ENCODE peak calls at places on chromosomes 13 and 19, in five cellular contexts. Y, L, C, D and M are unnamed samples.

GRCh38 chr13:112849500-112849899 is 119.5 kb upstream of the MCF2L start:
- ATAC-seq in C (no peak), D (no peak), L (peak; percentile 62), Y (no peak), M (no peak)

GRCh38 chr19:42091300-42092266 is 15.6 kb downstream of the ZNF574 start:
- ATAC-seq in C (no peak), L (peak; percentile 8), Y (peak; percentile 43), D (peak; percentile 58), M (no peak)

GRCh38 chr13:113129480-113129879 is 6.9 kb downstream of the F10 start:
- ATAC-seq in C (peak; percentile 16), D (no peak), Y (no peak), L (no peak), M (no peak)

GRCh38 chr13:61247149-61247936 is 168.3 kb downstream of the PCDH20 start:
- ATAC-seq in L (peak; percentile 99), C (no peak), D (no peak), Y (peak; percentile 56), M (no peak)

GRCh38 chr13:33303885-33304284 is 18.3 kb upstream of the STARD13 start:
- ATAC-seq in C (no peak), Y (no peak), L (no peak), D (no peak), M (no peak)

GRCh38 chr19:44613295-44614168 is at the start of gene IGSF23:
- ATAC-seq in C (no peak), D (no peak), Y (peak; percentile 45), L (no peak), M (no peak)

GRCh38 chr13:98267080-98267912 is 90.2 kb upstream of the RNF113B start:
- ATAC-seq in Y (peak; percentile 76), C (no peak), L (peak; percentile 85), D (no peak), M (peak; percentile 34)

GRCh38 chr19:4567584-4568071 is 8.1 kb upstream of the SEMA6B start:
- ATAC-seq in L (peak; percentile 84), Y (peak; percentile 84), D (peak; percentile 95), C (peak; percentile 73), M (peak; percentile 60)

GRCh38 chr19:3028305-3029069 is 593 bp downstream of the TLE2 start:
- ATAC-seq in D (peak; percentile 15), Y (no peak), C (peak; percentile 25), L (no peak), M (peak; percentile 15)

GRCh38 chr19:48154003-48154402 is 16.1 kb downstream of the LIG1 start:
- ATAC-seq in C (no peak), L (no peak), D (peak; percentile 27), Y (peak; percentile 18), M (no peak)

GRCh38 chr13:113802090-113802531 is 43.1 kb downstream of the TMEM255B start:
- ATAC-seq in Y (peak; percentile 65), D (peak; percentile 81), C (peak; percentile 47), L (no peak), M (no peak)

GRCh38 chr19:2208975-2209374 is 27.2 kb downstream of the PLEKHJ1 start:
- ATAC-seq in Y (no peak), L (no peak), D (no peak), C (no peak), M (no peak)

GRCh38 chr19:3857449-3858003 is 11.3 kb downstream of the ZFR2 start:
- ATAC-seq in L (peak; percentile 96), C (no peak), D (no peak), Y (no peak), M (no peak)

GRCh38 chr19:49558591-49558990 is 21.8 kb downstream of the NOSIP start:
- ATAC-seq in D (no peak), L (no peak), C (no peak), Y (no peak), M (no peak)

GRCh38 chr19:3936506-3937442 is 3.9 kb downstream of the NMRK2 start:
- ATAC-seq in L (no peak), C (no peak), Y (no peak), D (no peak), M (no peak)

GRCh38 chr13:110244096-110244830 is 62.7 kb downstream of the COL4A1 start:
- ATAC-seq in D (no peak), Y (no peak), C (peak; percentile 64), L (no peak), M (peak; percentile 18)

GRCh38 chr19:40888191-40888590 is 6.2 kb upstream of the CYP2A7 start:
- ATAC-seq in Y (no peak), L (no peak), D (peak; percentile 37), C (no peak), M (no peak)

GRCh38 chr19:40805258-40805868 is 6.4 kb downstream of the EGLN2 start:
- ATAC-seq in D (no peak), L (no peak), C (no peak), Y (no peak), M (no peak)

GRCh38 chr19:32686847-32687450 is 4.7 kb upstream of the NUDT19 start:
- ATAC-seq in L (no peak), C (no peak), Y (no peak), D (no peak), M (no peak)

GRCh38 chr19:50310759-50311465 is 18.3 kb downstream of the KCNC3 start:
- ATAC-seq in Y (no peak), D (no peak), L (no peak), C (no peak), M (no peak)

GRCh38 chr13:49454388-49455015 is 10.4 kb downstream of the SETDB2 start:
- ATAC-seq in C (no peak), D (no peak), Y (no peak), L (peak; percentile 97), M (no peak)

DNA sequence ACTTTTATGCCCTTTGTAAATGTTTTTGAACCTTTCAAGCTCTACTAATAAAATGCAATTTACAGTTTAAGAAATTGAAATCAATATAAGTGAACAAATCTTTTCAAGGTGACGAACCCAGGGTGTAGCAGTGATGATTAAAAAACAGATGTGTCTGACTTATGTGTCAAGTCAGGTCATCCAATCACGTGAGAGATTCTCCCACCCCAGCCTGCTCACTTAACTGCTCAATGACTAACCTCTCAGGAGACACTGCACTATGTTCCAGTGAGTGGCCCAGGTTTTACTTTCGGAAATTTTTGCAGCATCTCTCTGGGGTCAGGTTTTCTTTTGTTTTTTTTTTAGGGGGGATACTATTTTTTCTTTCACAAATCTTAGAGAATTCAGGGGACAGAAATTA is 60.7 kb downstream of the ZNF429 start:
- ATAC-seq in Y (no peak), C (no peak), D (peak; percentile 78), L (no peak), M (no peak)
- TF ChIP-seq POLR2AphosphoS5 in Y (no peak), C (no peak), D (no peak), L (no peak), M (no peak)

GRCh38 chr13:44920013-44920412 is 69.3 kb downstream of the NUFIP1 start:
- ATAC-seq in L (no peak), Y (no peak), D (no peak), C (no peak), M (no peak)

GRCh38 chr13:44921478-44921877 is 67.8 kb downstream of the NUFIP1 start:
- ATAC-seq in D (no peak), C (no peak), Y (peak; percentile 17), L (no peak), M (no peak)

GRCh38 chr13:44917589-44918322 is 71.5 kb downstream of the NUFIP1 start:
- ATAC-seq in L (peak; percentile 90), D (peak; percentile 93), C (peak; percentile 92), Y (peak; percentile 78), M (peak; percentile 81)

GRCh38 chr13:44918323-44919102 is 70.8 kb downstream of the NUFIP1 start:
- ATAC-seq in D (peak; percentile 96), Y (peak; percentile 94), C (peak; percentile 96), L (peak; percentile 96), M (peak; percentile 87)

DNA sequence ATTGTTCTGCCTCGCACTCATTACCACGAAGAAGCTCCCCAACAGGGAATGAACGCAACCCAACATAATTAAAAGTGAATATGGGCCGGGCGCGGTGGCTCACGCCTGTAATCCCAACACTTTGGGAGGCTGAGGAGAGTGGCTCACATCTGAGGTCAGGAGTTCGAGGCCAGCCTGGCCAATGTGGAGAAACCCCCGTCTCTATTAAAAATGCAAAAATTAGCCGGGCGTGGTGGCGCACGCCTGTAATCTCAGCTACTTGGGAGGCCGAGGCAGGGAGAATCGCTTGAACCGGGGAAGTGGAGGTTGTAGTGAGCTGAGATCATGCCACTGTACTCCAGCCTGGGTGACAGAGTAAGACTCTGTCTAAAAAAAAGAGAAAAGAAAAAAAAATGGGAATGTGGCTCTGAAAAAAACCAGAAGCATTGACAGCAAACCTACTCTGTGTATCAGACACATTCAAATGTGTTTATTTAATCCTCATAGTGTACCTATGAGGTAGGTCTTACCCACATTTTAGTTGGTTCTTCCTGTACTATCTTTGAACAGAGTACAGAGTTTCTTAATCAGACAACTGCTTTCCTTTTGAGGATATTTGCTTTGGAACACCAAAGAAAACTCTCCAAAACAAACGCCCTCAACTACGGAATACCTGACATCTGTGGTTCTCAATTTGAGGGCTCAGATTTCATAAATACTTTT is 70.0 kb downstream of the NUFIP1 start:
- ATAC-seq in Y (no peak), C (no peak), D (no peak), L (no peak), M (no peak)
- TF ChIP-seq EP300 in Y (no peak), C (no peak), D (no peak), L (no peak), M (peak; percentile 31)

GRCh38 chr19:16366433-16367268 is 42.0 kb downstream of the KLF2 start:
- ATAC-seq in C (peak; percentile 45), Y (no peak), L (peak; percentile 82), D (no peak), M (peak; percentile 11)

GRCh38 chr19:16367269-16367683 is 42.6 kb downstream of the KLF2 start:
- ATAC-seq in Y (no peak), L (peak; percentile 72), C (no peak), D (no peak), M (no peak)

GRCh38 chr19:16369664-16370576 is 45.3 kb downstream of the KLF2 start:
- ATAC-seq in C (no peak), Y (no peak), L (no peak), D (no peak), M (no peak)

GRCh38 chr19:16369306-16369663 is 44.7 kb downstream of the KLF2 start:
- ATAC-seq in Y (no peak), C (no peak), L (no peak), D (no peak), M (no peak)

DNA sequence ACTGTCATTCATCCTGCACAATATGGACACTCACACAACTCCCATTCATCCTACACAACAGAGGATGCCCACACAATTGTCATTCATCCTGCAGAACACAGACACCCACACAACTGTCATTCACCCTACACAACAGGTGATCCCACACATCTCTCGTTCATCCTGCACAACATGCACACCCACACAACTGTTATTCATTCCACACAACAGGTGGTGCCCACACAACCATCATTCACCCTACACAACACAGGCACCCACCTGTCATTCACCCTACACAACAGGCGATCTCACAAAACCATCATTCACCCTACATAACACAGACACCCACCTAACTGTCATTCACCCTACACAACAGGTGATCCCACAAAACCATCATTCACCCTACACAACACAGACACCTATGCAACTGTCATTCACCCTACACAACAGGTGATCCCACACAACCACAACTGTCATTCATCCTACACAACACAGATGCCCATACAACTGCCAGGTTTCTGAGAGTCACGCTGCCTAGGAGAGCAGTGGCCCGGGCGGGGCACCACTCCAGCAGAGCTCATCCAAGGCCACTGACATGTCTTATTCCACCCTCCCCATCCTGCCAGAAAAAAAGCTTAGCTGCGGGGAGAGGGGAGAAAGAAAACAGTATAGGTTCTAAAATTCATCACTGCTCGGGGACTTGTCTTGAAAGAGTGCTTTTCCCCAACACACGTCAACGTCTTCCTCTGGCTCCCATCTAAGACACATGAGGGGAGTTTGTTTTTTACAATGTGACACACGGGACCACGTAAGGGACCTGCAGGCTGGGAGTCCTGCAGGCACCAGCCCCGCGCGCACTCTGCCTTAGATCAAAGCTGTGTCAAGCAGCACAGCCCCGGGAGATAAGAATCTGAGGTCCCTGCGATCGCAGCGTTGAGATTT is 44.0 kb downstream of the KLF2 start:
- ATAC-seq in Y (no peak), C (no peak), D (no peak), L (no peak), M (no peak)
- H3K4me1 ChIP-seq in Y (peaks cover 35% of the 10 kb centered on the region), C (peaks cover 50% of the 10 kb centered on the region), D (peaks cover 22% of the 10 kb centered on the region), L (peaks cover 77% of the 10 kb centered on the region), M (no peaks in the 10 kb centered on the region)

GRCh38 chr19:9848060-9848459 is 12.9 kb downstream of the PIN1 start:
- ATAC-seq in C (no peak), L (peak; percentile 55), Y (peak; percentile 76), D (peak; percentile 73), M (no peak)
- TF ChIP-seq POLR2AphosphoS5 in C (no peak), L (no peak), Y (no peak), D (no peak), M (no peak)